ENCODE peak calls at places on chromosomes 12 and 14, in nine cellular contexts. R, B, J, A, T, P, L, V and F are unnamed samples.

GRCh38 chr12:89273525-89273924 is 78.8 kb downstream of the DUSP6 start:
- DNase-seq in L (no peak), J (no peak), B (no peak), T (no peak), P (no peak), A (no peak), V (no peak), R (no peak), F (no peak)

GRCh38 chr12:51686727-51687126 is 95.7 kb downstream of the SCN8A start:
- DNase-seq in V (no peak), T (no peak), P (peak), L (peak), A (no peak), R (no peak), J (no peak), B (peak), F (no peak)

GRCh38 chr12:8860165-8860961 is 37.9 kb downstream of the A2ML1 start:
- DNase-seq in A (peak), V (no peak), J (peak), P (peak), L (peak), R (peak), B (peak), T (peak), F (no peak)

GRCh38 chr14:61973981-61974380 is 211.8 kb downstream of the SNAPC1 start:
- DNase-seq in P (peak), T (no peak), R (no peak), L (peak), B (peak), V (no peak), J (no peak), A (no peak), F (no peak)

GRCh38 chr12:19726122-19726521 is 286.8 kb downstream of the AEBP2 start:
- DNase-seq in B (no peak), V (no peak), L (no peak), A (no peak), T (peak), J (no peak), P (no peak), R (no peak), F (no peak)

GRCh38 chr14:74347096-74347794 is 1.0 kb upstream of the VRTN start:
- DNase-seq in B (no peak), L (no peak), A (no peak), T (no peak), V (no peak), R (no peak), P (no peak), J (no peak), F (peak)

GRCh38 chr12:109544955-109545531 is 28.3 kb downstream of the MMAB start:
- DNase-seq in L (peak), R (no peak), V (no peak), B (peak), J (no peak), P (peak), T (no peak), A (peak), F (no peak)

GRCh38 chr12:94982456-94982855 is 21.0 kb downstream of the NDUFA12 start:
- DNase-seq in T (no peak), L (no peak), J (no peak), V (no peak), A (no peak), P (peak), R (no peak), B (peak), F (no peak)

GRCh38 chr12:69644516-69644915 is 33.8 kb upstream of the LRRC10 start:
- DNase-seq in T (no peak), B (no peak), R (no peak), A (no peak), P (no peak), V (no peak), J (no peak), L (no peak), F (no peak)

GRCh38 chr12:111156304-111156703 is 212.6 kb downstream of the PHETA1 start:
- DNase-seq in A (no peak), T (no peak), R (no peak), B (no peak), J (no peak), P (no peak), L (no peak), V (no peak), F (peak)